ENCODE peak calls at places on chromosomes 3 and 15, in eight cellular contexts. One of them, this sample, is unnamed.

GRCh38 chr3:51819709-51820406 is 40.8 kb upstream of the IQCF6 start:
- DNase-seq in neural crest cell: peak
- DNase-seq in NCI-H1417: no peak
- DNase-seq in stimulated activated CD8-positive, alpha-beta memory T cell treated with anti-CD3 and anti-CD28 coated beads, Interleukin-7, amount 100 ng/mL, for 1 hour: no peak
- DNase-seq in NCI-H2029: no peak
- DNase-seq in EL: peak
- DNase-seq in activated gamma-delta T cell treated with anti-CD3 and anti-CD28 coated beads, Interleukin-2, amount 50 U/mL, for 16 hours: no peak
- DNase-seq in D721Med: no peak
- DNase-seq in this sample: no peak

GRCh38 chr3:468172-468571 is 271.6 kb downstream of the CHL1 start:
- DNase-seq in EL: no peak
- DNase-seq in neural crest cell: no peak
- DNase-seq in activated gamma-delta T cell treated with anti-CD3 and anti-CD28 coated beads, Interleukin-2, amount 50 U/mL, for 16 hours: no peak
- DNase-seq in stimulated activated CD8-positive, alpha-beta memory T cell treated with anti-CD3 and anti-CD28 coated beads, Interleukin-7, amount 100 ng/mL, for 1 hour: no peak
- DNase-seq in NCI-H1417: peak
- DNase-seq in NCI-H2029: no peak
- DNase-seq in D721Med: no peak
- DNase-seq in this sample: no peak

GRCh38 chr3:155101398-155101797 is 21.3 kb downstream of the MME start:
- DNase-seq in NCI-H1417: no peak
- DNase-seq in D721Med: no peak
- DNase-seq in neural crest cell: no peak
- DNase-seq in EL: peak
- DNase-seq in NCI-H2029: no peak
- DNase-seq in stimulated activated CD8-positive, alpha-beta memory T cell treated with anti-CD3 and anti-CD28 coated beads, Interleukin-7, amount 100 ng/mL, for 1 hour: no peak
- DNase-seq in activated gamma-delta T cell treated with anti-CD3 and anti-CD28 coated beads, Interleukin-2, amount 50 U/mL, for 16 hours: no peak
- DNase-seq in this sample: no peak

GRCh38 chr15:40823572-40824343 is 4.8 kb downstream of the PPP1R14D start:
- DNase-seq in D721Med: no peak
- DNase-seq in NCI-H2029: no peak
- DNase-seq in NCI-H1417: no peak
- DNase-seq in EL: no peak
- DNase-seq in stimulated activated CD8-positive, alpha-beta memory T cell treated with anti-CD3 and anti-CD28 coated beads, Interleukin-7, amount 100 ng/mL, for 1 hour: no peak
- DNase-seq in activated gamma-delta T cell treated with anti-CD3 and anti-CD28 coated beads, Interleukin-2, amount 50 U/mL, for 16 hours: no peak
- DNase-seq in neural crest cell: no peak
- DNase-seq in this sample: no peak

GRCh38 chr3:113532698-113533533 is 561 bp downstream of the SIDT1 start:
- DNase-seq in activated gamma-delta T cell treated with anti-CD3 and anti-CD28 coated beads, Interleukin-2, amount 50 U/mL, for 16 hours: peak
- DNase-seq in neural crest cell: peak
- DNase-seq in NCI-H2029: no peak
- DNase-seq in D721Med: no peak
- DNase-seq in EL: no peak
- DNase-seq in stimulated activated CD8-positive, alpha-beta memory T cell treated with anti-CD3 and anti-CD28 coated beads, Interleukin-7, amount 100 ng/mL, for 1 hour: no peak
- DNase-seq in NCI-H1417: no peak
- DNase-seq in this sample: no peak

GRCh38 chr3:179227349-179227748 is 23.6 kb downstream of the KCNMB3 start:
- DNase-seq in D721Med: no peak
- DNase-seq in NCI-H1417: no peak
- DNase-seq in neural crest cell: no peak
- DNase-seq in NCI-H2029: no peak
- DNase-seq in EL: peak
- DNase-seq in stimulated activated CD8-positive, alpha-beta memory T cell treated with anti-CD3 and anti-CD28 coated beads, Interleukin-7, amount 100 ng/mL, for 1 hour: no peak
- DNase-seq in activated gamma-delta T cell treated with anti-CD3 and anti-CD28 coated beads, Interleukin-2, amount 50 U/mL, for 16 hours: no peak
- DNase-seq in this sample: no peak

GRCh38 chr15:61660579-61660978 is 399.7 kb downstream of the VPS13C start:
- DNase-seq in stimulated activated CD8-positive, alpha-beta memory T cell treated with anti-CD3 and anti-CD28 coated beads, Interleukin-7, amount 100 ng/mL, for 1 hour: no peak
- DNase-seq in activated gamma-delta T cell treated with anti-CD3 and anti-CD28 coated beads, Interleukin-2, amount 50 U/mL, for 16 hours: no peak
- DNase-seq in NCI-H1417: no peak
- DNase-seq in neural crest cell: no peak
- DNase-seq in D721Med: no peak
- DNase-seq in NCI-H2029: no peak
- DNase-seq in EL: peak
- DNase-seq in this sample: no peak

GRCh38 chr15:99467338-99467720 is 98.5 kb upstream of the MEF2A start:
- DNase-seq in activated gamma-delta T cell treated with anti-CD3 and anti-CD28 coated beads, Interleukin-2, amount 50 U/mL, for 16 hours: no peak
- DNase-seq in neural crest cell: no peak
- DNase-seq in D721Med: no peak
- DNase-seq in EL: no peak
- DNase-seq in NCI-H2029: no peak
- DNase-seq in stimulated activated CD8-positive, alpha-beta memory T cell treated with anti-CD3 and anti-CD28 coated beads, Interleukin-7, amount 100 ng/mL, for 1 hour: no peak
- DNase-seq in NCI-H1417: no peak
- DNase-seq in this sample: no peak

GRCh38 chr15:83698294-83698693 is 44.4 kb downstream of the ADAMTSL3 start:
- DNase-seq in NCI-H2029: no peak
- DNase-seq in EL: peak
- DNase-seq in D721Med: no peak
- DNase-seq in activated gamma-delta T cell treated with anti-CD3 and anti-CD28 coated beads, Interleukin-2, amount 50 U/mL, for 16 hours: no peak
- DNase-seq in stimulated activated CD8-positive, alpha-beta memory T cell treated with anti-CD3 and anti-CD28 coated beads, Interleukin-7, amount 100 ng/mL, for 1 hour: no peak
- DNase-seq in neural crest cell: no peak
- DNase-seq in NCI-H1417: no peak
- DNase-seq in this sample: no peak

GRCh38 chr15:67882487-67883227 is 42.8 kb upstream of the RNU6-1 start:
- DNase-seq in NCI-H2029: no peak
- DNase-seq in NCI-H1417: no peak
- DNase-seq in stimulated activated CD8-positive, alpha-beta memory T cell treated with anti-CD3 and anti-CD28 coated beads, Interleukin-7, amount 100 ng/mL, for 1 hour: no peak
- DNase-seq in D721Med: no peak
- DNase-seq in EL: no peak
- DNase-seq in activated gamma-delta T cell treated with anti-CD3 and anti-CD28 coated beads, Interleukin-2, amount 50 U/mL, for 16 hours: no peak
- DNase-seq in neural crest cell: no peak
- DNase-seq in this sample: no peak

GRCh38 chr15:86373147-86373546 is 293.5 kb downstream of the AGBL1 start:
- DNase-seq in EL: no peak
- DNase-seq in D721Med: no peak
- DNase-seq in NCI-H2029: no peak
- DNase-seq in activated gamma-delta T cell treated with anti-CD3 and anti-CD28 coated beads, Interleukin-2, amount 50 U/mL, for 16 hours: no peak
- DNase-seq in NCI-H1417: no peak
- DNase-seq in neural crest cell: no peak
- DNase-seq in stimulated activated CD8-positive, alpha-beta memory T cell treated with anti-CD3 and anti-CD28 coated beads, Interleukin-7, amount 100 ng/mL, for 1 hour: no peak
- DNase-seq in this sample: no peak

GRCh38 chr3:127036209-127037020 is 53.5 kb downstream of the PLXNA1 start:
- DNase-seq in neural crest cell: no peak
- DNase-seq in EL: no peak
- DNase-seq in D721Med: no peak
- DNase-seq in stimulated activated CD8-positive, alpha-beta memory T cell treated with anti-CD3 and anti-CD28 coated beads, Interleukin-7, amount 100 ng/mL, for 1 hour: no peak
- DNase-seq in NCI-H1417: peak
- DNase-seq in NCI-H2029: no peak
- DNase-seq in activated gamma-delta T cell treated with anti-CD3 and anti-CD28 coated beads, Interleukin-2, amount 50 U/mL, for 16 hours: no peak
- DNase-seq in this sample: no peak

GRCh38 chr3:11624161-11624560 is 19.6 kb downstream of the VGLL4 start:
- DNase-seq in NCI-H1417: no peak
- DNase-seq in D721Med: no peak
- DNase-seq in activated gamma-delta T cell treated with anti-CD3 and anti-CD28 coated beads, Interleukin-2, amount 50 U/mL, for 16 hours: peak
- DNase-seq in NCI-H2029: no peak
- DNase-seq in EL: no peak
- DNase-seq in neural crest cell: no peak
- DNase-seq in stimulated activated CD8-positive, alpha-beta memory T cell treated with anti-CD3 and anti-CD28 coated beads, Interleukin-7, amount 100 ng/mL, for 1 hour: no peak
- DNase-seq in this sample: no peak

GRCh38 chr15:31347067-31347975 is 20.7 kb downstream of the KLF13 start:
- DNase-seq in neural crest cell: no peak
- DNase-seq in activated gamma-delta T cell treated with anti-CD3 and anti-CD28 coated beads, Interleukin-2, amount 50 U/mL, for 16 hours: peak
- DNase-seq in EL: no peak
- DNase-seq in NCI-H1417: no peak
- DNase-seq in NCI-H2029: no peak
- DNase-seq in stimulated activated CD8-positive, alpha-beta memory T cell treated with anti-CD3 and anti-CD28 coated beads, Interleukin-7, amount 100 ng/mL, for 1 hour: no peak
- DNase-seq in D721Med: no peak
- DNase-seq in this sample: no peak

GRCh38 chr15:83323296-83323711 is 38.8 kb upstream of the BNC1 start:
- DNase-seq in activated gamma-delta T cell treated with anti-CD3 and anti-CD28 coated beads, Interleukin-2, amount 50 U/mL, for 16 hours: no peak
- DNase-seq in stimulated activated CD8-positive, alpha-beta memory T cell treated with anti-CD3 and anti-CD28 coated beads, Interleukin-7, amount 100 ng/mL, for 1 hour: no peak
- DNase-seq in D721Med: no peak
- DNase-seq in neural crest cell: no peak
- DNase-seq in NCI-H2029: no peak
- DNase-seq in EL: peak
- DNase-seq in NCI-H1417: no peak
- DNase-seq in this sample: no peak

GRCh38 chr15:67172172-67172571 is 82.3 kb downstream of the AAGAB start:
- DNase-seq in stimulated activated CD8-positive, alpha-beta memory T cell treated with anti-CD3 and anti-CD28 coated beads, Interleukin-7, amount 100 ng/mL, for 1 hour: no peak
- DNase-seq in EL: no peak
- DNase-seq in D721Med: no peak
- DNase-seq in NCI-H1417: no peak
- DNase-seq in NCI-H2029: no peak
- DNase-seq in activated gamma-delta T cell treated with anti-CD3 and anti-CD28 coated beads, Interleukin-2, amount 50 U/mL, for 16 hours: no peak
- DNase-seq in neural crest cell: no peak
- DNase-seq in this sample: no peak

GRCh38 chr3:14305321-14305720 is 97.1 kb upstream of the SLC6A6 start:
- DNase-seq in NCI-H2029: no peak
- DNase-seq in activated gamma-delta T cell treated with anti-CD3 and anti-CD28 coated beads, Interleukin-2, amount 50 U/mL, for 16 hours: no peak
- DNase-seq in stimulated activated CD8-positive, alpha-beta memory T cell treated with anti-CD3 and anti-CD28 coated beads, Interleukin-7, amount 100 ng/mL, for 1 hour: no peak
- DNase-seq in D721Med: no peak
- DNase-seq in EL: no peak
- DNase-seq in neural crest cell: no peak
- DNase-seq in NCI-H1417: no peak
- DNase-seq in this sample: no peak

GRCh38 chr3:23276913-23277658 is 74.0 kb downstream of the UBE2E2 start:
- DNase-seq in neural crest cell: no peak
- DNase-seq in D721Med: no peak
- DNase-seq in stimulated activated CD8-positive, alpha-beta memory T cell treated with anti-CD3 and anti-CD28 coated beads, Interleukin-7, amount 100 ng/mL, for 1 hour: no peak
- DNase-seq in EL: no peak
- DNase-seq in NCI-H2029: peak
- DNase-seq in NCI-H1417: no peak
- DNase-seq in activated gamma-delta T cell treated with anti-CD3 and anti-CD28 coated beads, Interleukin-2, amount 50 U/mL, for 16 hours: no peak
- DNase-seq in this sample: no peak

GRCh38 chr3:12187448-12188327 is 29.0 kb upstream of the TIMP4 start:
- DNase-seq in stimulated activated CD8-positive, alpha-beta memory T cell treated with anti-CD3 and anti-CD28 coated beads, Interleukin-7, amount 100 ng/mL, for 1 hour: no peak
- DNase-seq in D721Med: no peak
- DNase-seq in NCI-H1417: no peak
- DNase-seq in activated gamma-delta T cell treated with anti-CD3 and anti-CD28 coated beads, Interleukin-2, amount 50 U/mL, for 16 hours: peak
- DNase-seq in NCI-H2029: no peak
- DNase-seq in EL: peak
- DNase-seq in neural crest cell: no peak
- DNase-seq in this sample: no peak

GRCh38 chr3:47406762-47407149 is 25.9 kb downstream of the PTPN23 start:
- DNase-seq in stimulated activated CD8-positive, alpha-beta memory T cell treated with anti-CD3 and anti-CD28 coated beads, Interleukin-7, amount 100 ng/mL, for 1 hour: no peak
- DNase-seq in D721Med: no peak
- DNase-seq in NCI-H2029: no peak
- DNase-seq in EL: no peak
- DNase-seq in neural crest cell: no peak
- DNase-seq in activated gamma-delta T cell treated with anti-CD3 and anti-CD28 coated beads, Interleukin-2, amount 50 U/mL, for 16 hours: no peak
- DNase-seq in NCI-H1417: no peak
- DNase-seq in this sample: no peak

GRCh38 chr3:12449889-12450682 is 34.2 kb upstream of the TSEN2 start:
- DNase-seq in EL: no peak
- DNase-seq in NCI-H1417: no peak
- DNase-seq in D721Med: no peak
- DNase-seq in neural crest cell: no peak
- DNase-seq in stimulated activated CD8-positive, alpha-beta memory T cell treated with anti-CD3 and anti-CD28 coated beads, Interleukin-7, amount 100 ng/mL, for 1 hour: no peak
- DNase-seq in activated gamma-delta T cell treated with anti-CD3 and anti-CD28 coated beads, Interleukin-2, amount 50 U/mL, for 16 hours: no peak
- DNase-seq in NCI-H2029: peak
- DNase-seq in this sample: no peak

GRCh38 chr3:131072845-131073244 is 46.2 kb downstream of the NEK11 start:
- DNase-seq in NCI-H2029: no peak
- DNase-seq in NCI-H1417: peak
- DNase-seq in D721Med: no peak
- DNase-seq in stimulated activated CD8-positive, alpha-beta memory T cell treated with anti-CD3 and anti-CD28 coated beads, Interleukin-7, amount 100 ng/mL, for 1 hour: no peak
- DNase-seq in neural crest cell: no peak
- DNase-seq in activated gamma-delta T cell treated with anti-CD3 and anti-CD28 coated beads, Interleukin-2, amount 50 U/mL, for 16 hours: no peak
- DNase-seq in EL: peak
- DNase-seq in this sample: no peak

GRCh38 chr15:43094416-43095039 is 11.3 kb downstream of the UBR1 start:
- DNase-seq in NCI-H1417: no peak
- DNase-seq in stimulated activated CD8-positive, alpha-beta memory T cell treated with anti-CD3 and anti-CD28 coated beads, Interleukin-7, amount 100 ng/mL, for 1 hour: no peak
- DNase-seq in neural crest cell: no peak
- DNase-seq in activated gamma-delta T cell treated with anti-CD3 and anti-CD28 coated beads, Interleukin-2, amount 50 U/mL, for 16 hours: no peak
- DNase-seq in EL: no peak
- DNase-seq in D721Med: no peak
- DNase-seq in NCI-H2029: no peak
- DNase-seq in this sample: no peak

GRCh38 chr3:138434875-138435772 is 708 bp downstream of the ESYT3 start:
- DNase-seq in activated gamma-delta T cell treated with anti-CD3 and anti-CD28 coated beads, Interleukin-2, amount 50 U/mL, for 16 hours: no peak
- DNase-seq in D721Med: no peak
- DNase-seq in EL: no peak
- DNase-seq in stimulated activated CD8-positive, alpha-beta memory T cell treated with anti-CD3 and anti-CD28 coated beads, Interleukin-7, amount 100 ng/mL, for 1 hour: no peak
- DNase-seq in neural crest cell: no peak
- DNase-seq in NCI-H2029: no peak
- DNase-seq in NCI-H1417: no peak
- DNase-seq in this sample: no peak

GRCh38 chr3:186902154-186902553 is 28.2 kb upstream of the ST6GAL1 start:
- DNase-seq in stimulated activated CD8-positive, alpha-beta memory T cell treated with anti-CD3 and anti-CD28 coated beads, Interleukin-7, amount 100 ng/mL, for 1 hour: no peak
- DNase-seq in NCI-H1417: no peak
- DNase-seq in NCI-H2029: no peak
- DNase-seq in activated gamma-delta T cell treated with anti-CD3 and anti-CD28 coated beads, Interleukin-2, amount 50 U/mL, for 16 hours: no peak
- DNase-seq in D721Med: no peak
- DNase-seq in neural crest cell: no peak
- DNase-seq in EL: no peak
- DNase-seq in this sample: no peak

GRCh38 chr3:189307963-189308362 is 136.2 kb downstream of the TPRG1 start:
- DNase-seq in NCI-H2029: no peak
- DNase-seq in neural crest cell: no peak
- DNase-seq in stimulated activated CD8-positive, alpha-beta memory T cell treated with anti-CD3 and anti-CD28 coated beads, Interleukin-7, amount 100 ng/mL, for 1 hour: no peak
- DNase-seq in activated gamma-delta T cell treated with anti-CD3 and anti-CD28 coated beads, Interleukin-2, amount 50 U/mL, for 16 hours: no peak
- DNase-seq in NCI-H1417: no peak
- DNase-seq in D721Med: no peak
- DNase-seq in EL: no peak
- DNase-seq in this sample: no peak

GRCh38 chr15:90286678-90287077 is 21.2 kb downstream of the NGRN start:
- DNase-seq in activated gamma-delta T cell treated with anti-CD3 and anti-CD28 coated beads, Interleukin-2, amount 50 U/mL, for 16 hours: no peak
- DNase-seq in stimulated activated CD8-positive, alpha-beta memory T cell treated with anti-CD3 and anti-CD28 coated beads, Interleukin-7, amount 100 ng/mL, for 1 hour: no peak
- DNase-seq in neural crest cell: no peak
- DNase-seq in EL: peak
- DNase-seq in NCI-H1417: no peak
- DNase-seq in NCI-H2029: no peak
- DNase-seq in D721Med: no peak
- DNase-seq in this sample: no peak

GRCh38 chr3:45486926-45487325 is 98.5 kb downstream of the LARS2 start:
- DNase-seq in stimulated activated CD8-positive, alpha-beta memory T cell treated with anti-CD3 and anti-CD28 coated beads, Interleukin-7, amount 100 ng/mL, for 1 hour: no peak
- DNase-seq in NCI-H1417: no peak
- DNase-seq in D721Med: no peak
- DNase-seq in neural crest cell: no peak
- DNase-seq in NCI-H2029: no peak
- DNase-seq in EL: peak
- DNase-seq in activated gamma-delta T cell treated with anti-CD3 and anti-CD28 coated beads, Interleukin-2, amount 50 U/mL, for 16 hours: no peak
- DNase-seq in this sample: no peak

GRCh38 chr3:65545429-65545828 is 493.3 kb downstream of the MAGI1 start:
- DNase-seq in activated gamma-delta T cell treated with anti-CD3 and anti-CD28 coated beads, Interleukin-2, amount 50 U/mL, for 16 hours: no peak
- DNase-seq in NCI-H1417: no peak
- DNase-seq in D721Med: no peak
- DNase-seq in EL: peak
- DNase-seq in neural crest cell: no peak
- DNase-seq in NCI-H2029: no peak
- DNase-seq in stimulated activated CD8-positive, alpha-beta memory T cell treated with anti-CD3 and anti-CD28 coated beads, Interleukin-7, amount 100 ng/mL, for 1 hour: no peak
- DNase-seq in this sample: no peak

GRCh38 chr3:45599984-45600650 is 5.6 kb downstream of the LIMD1 start:
- DNase-seq in neural crest cell: no peak
- DNase-seq in NCI-H2029: peak
- DNase-seq in D721Med: no peak
- DNase-seq in activated gamma-delta T cell treated with anti-CD3 and anti-CD28 coated beads, Interleukin-2, amount 50 U/mL, for 16 hours: no peak
- DNase-seq in NCI-H1417: no peak
- DNase-seq in EL: no peak
- DNase-seq in stimulated activated CD8-positive, alpha-beta memory T cell treated with anti-CD3 and anti-CD28 coated beads, Interleukin-7, amount 100 ng/mL, for 1 hour: no peak
- DNase-seq in this sample: no peak

GRCh38 chr15:22949074-22949547 is 31.1 kb downstream of the CYFIP1 start:
- DNase-seq in D721Med: peak
- DNase-seq in NCI-H2029: no peak
- DNase-seq in NCI-H1417: peak
- DNase-seq in stimulated activated CD8-positive, alpha-beta memory T cell treated with anti-CD3 and anti-CD28 coated beads, Interleukin-7, amount 100 ng/mL, for 1 hour: no peak
- DNase-seq in activated gamma-delta T cell treated with anti-CD3 and anti-CD28 coated beads, Interleukin-2, amount 50 U/mL, for 16 hours: no peak
- DNase-seq in neural crest cell: peak
- DNase-seq in EL: peak
- DNase-seq in this sample: no peak

GRCh38 chr3:50298836-50299637 is at the start of the genes HYAL3 and NAA80:
- DNase-seq in neural crest cell: peak
- DNase-seq in activated gamma-delta T cell treated with anti-CD3 and anti-CD28 coated beads, Interleukin-2, amount 50 U/mL, for 16 hours: peak
- DNase-seq in NCI-H1417: peak
- DNase-seq in NCI-H2029: peak
- DNase-seq in D721Med: peak
- DNase-seq in EL: peak
- DNase-seq in stimulated activated CD8-positive, alpha-beta memory T cell treated with anti-CD3 and anti-CD28 coated beads, Interleukin-7, amount 100 ng/mL, for 1 hour: peak
- DNase-seq in this sample: peak

GRCh38 chr15:75732206-75732808 is 19.7 kb upstream of the CSPG4 start:
- DNase-seq in NCI-H2029: no peak
- DNase-seq in D721Med: no peak
- DNase-seq in NCI-H1417: no peak
- DNase-seq in stimulated activated CD8-positive, alpha-beta memory T cell treated with anti-CD3 and anti-CD28 coated beads, Interleukin-7, amount 100 ng/mL, for 1 hour: no peak
- DNase-seq in neural crest cell: no peak
- DNase-seq in EL: no peak
- DNase-seq in activated gamma-delta T cell treated with anti-CD3 and anti-CD28 coated beads, Interleukin-2, amount 50 U/mL, for 16 hours: no peak
- DNase-seq in this sample: no peak